ENCODE peak calls at places on chromosomes 5 and 9, in eight cellular contexts. I is NT2/D1; H is effector memory CD4-positive, alpha-beta T cell; A is GM23248; N is upper lobe of right lung; Z is fibroblast of lung; E is naive thymus-derived CD4-positive, alpha-beta T cell; M is IMR-90. V is an unnamed sample.

GRCh38 chr5:169801324-169801777 is 164.3 kb downstream of the DOCK2 start:
- DNase-seq in I (no peak), H (no peak), A (peak; percentile 88), N (no peak), Z (peak; percentile 36), E (no peak), M (peak; percentile 70), V (no peak)

GRCh38 chr5:177109810-177110209 is 23.1 kb downstream of the FGFR4 start:
- DNase-seq in I (no peak), H (no peak), A (no peak), N (no peak), Z (no peak), E (no peak), M (no peak), V (no peak)

GRCh38 chr5:10633271-10634049 is 69.6 kb downstream of the ANKRD33B start:
- DNase-seq in I (no peak), H (peak; percentile 25), A (no peak), N (peak; percentile 40), Z (no peak), E (peak; percentile 25), M (no peak), V (no peak)

GRCh38 chr5:100590867-100591266 is 55.7 kb downstream of the FAM174A start:
- DNase-seq in I (no peak), H (no peak), A (no peak), N (no peak), Z (no peak), E (no peak), M (no peak), V (no peak)

GRCh38 chr5:138160706-138161105 is 17.7 kb downstream of the BRD8 start:
- DNase-seq in I (no peak), H (no peak), A (no peak), N (no peak), Z (no peak), E (no peak), M (no peak), V (no peak)

GRCh38 chr9:126558051-126558665 is 55.6 kb upstream of the LMX1B start:
- DNase-seq in I (peak; percentile 63), H (peak; percentile 53), A (peak; percentile 47), N (peak; percentile 77), Z (peak; percentile 41), E (peak; percentile 46), M (peak; percentile 22), V (no peak)

GRCh38 chr9:10946676-10947410 is 334.0 kb upstream of the PTPRD start:
- DNase-seq in I (no peak), H (no peak), A (no peak), N (no peak), Z (no peak), E (no peak), M (no peak), V (no peak)

GRCh38 chr5:6827815-6828214 is 114.6 kb downstream of the TENT4A start:
- DNase-seq in I (no peak), H (peak; percentile 21), A (no peak), N (no peak), Z (no peak), E (peak; percentile 26), M (no peak), V (no peak)

GRCh38 chr9:114034663-114035062 is 43.4 kb downstream of the AMBP start:
- DNase-seq in I (no peak), H (no peak), A (no peak), N (no peak), Z (no peak), E (no peak), M (no peak), V (no peak)

GRCh38 chr5:10564838-10565784 is 1.2 kb downstream of the ANKRD33B start:
- DNase-seq in I (no peak), H (no peak), A (peak; percentile 47), N (peak; percentile 71), Z (no peak), E (no peak), M (no peak), V (no peak)

GRCh38 chr5:162721125-162721524 is 653.6 kb downstream of the GABRG2 start:
- DNase-seq in I (no peak), H (no peak), A (no peak), N (no peak), Z (no peak), E (no peak), M (no peak), V (no peak)

GRCh38 chr5:142946547-142947426 is 176.6 kb downstream of the ARHGAP26 start:
- DNase-seq in I (no peak), H (no peak), A (no peak), N (no peak), Z (no peak), E (no peak), M (no peak), V (no peak)

GRCh38 chr9:109012876-109013677 is at the start of gene CTNNAL1:
- DNase-seq in I (peak; percentile 86), H (peak; percentile 87), A (peak; percentile 94), N (peak; percentile 97), Z (peak; percentile 85), E (peak; percentile 86), M (peak; percentile 81), V (peak; percentile 50)

GRCh38 chr9:124593080-124594058 is 86.2 kb upstream of the NR5A1 start:
- DNase-seq in I (peak; percentile 82), H (no peak), A (peak; percentile 30), N (no peak), Z (no peak), E (no peak), M (peak; percentile 12), V (no peak)

GRCh38 chr5:53167836-53168235 is 58.3 kb upstream of the MOCS2 start:
- DNase-seq in I (no peak), H (no peak), A (peak; percentile 30), N (no peak), Z (peak; percentile 76), E (no peak), M (peak; percentile 39), V (no peak)

GRCh38 chr9:93096131-93096802 is at the start of gene CARD19:
- DNase-seq in I (no peak), H (peak; percentile 58), A (peak; percentile 73), N (peak; percentile 87), Z (peak; percentile 35), E (peak; percentile 64), M (peak; percentile 12), V (no peak)

GRCh38 chr5:134427540-134428041 is 15.9 kb upstream of the CDKN2AIPNL start:
- DNase-seq in I (peak; percentile 87), H (no peak), A (no peak), N (no peak), Z (no peak), E (no peak), M (no peak), V (no peak)

GRCh38 chr5:62718368-62718767 is 139.7 kb downstream of the LRRC70 start:
- DNase-seq in I (peak; percentile 36), H (no peak), A (no peak), N (no peak), Z (no peak), E (no peak), M (no peak), V (no peak)

GRCh38 chr5:135242496-135243193 is 156.4 kb downstream of the MACROH2A1 start:
- DNase-seq in I (no peak), H (no peak), A (peak; percentile 77), N (peak; percentile 30), Z (peak; percentile 48), E (no peak), M (peak; percentile 34), V (no peak)

GRCh38 chr9:95772320-95773060 is 103.0 kb upstream of the ERCC6L2 start:
- DNase-seq in I (peak; percentile 66), H (no peak), A (peak; percentile 65), N (no peak), Z (peak; percentile 94), E (no peak), M (peak; percentile 65), V (no peak)

GRCh38 chr5:173919443-173919842 is 31.3 kb downstream of the CPEB4 start:
- DNase-seq in I (no peak), H (no peak), A (peak; percentile 49), N (no peak), Z (no peak), E (no peak), M (peak; percentile 47), V (peak; percentile 49)

DNA sequence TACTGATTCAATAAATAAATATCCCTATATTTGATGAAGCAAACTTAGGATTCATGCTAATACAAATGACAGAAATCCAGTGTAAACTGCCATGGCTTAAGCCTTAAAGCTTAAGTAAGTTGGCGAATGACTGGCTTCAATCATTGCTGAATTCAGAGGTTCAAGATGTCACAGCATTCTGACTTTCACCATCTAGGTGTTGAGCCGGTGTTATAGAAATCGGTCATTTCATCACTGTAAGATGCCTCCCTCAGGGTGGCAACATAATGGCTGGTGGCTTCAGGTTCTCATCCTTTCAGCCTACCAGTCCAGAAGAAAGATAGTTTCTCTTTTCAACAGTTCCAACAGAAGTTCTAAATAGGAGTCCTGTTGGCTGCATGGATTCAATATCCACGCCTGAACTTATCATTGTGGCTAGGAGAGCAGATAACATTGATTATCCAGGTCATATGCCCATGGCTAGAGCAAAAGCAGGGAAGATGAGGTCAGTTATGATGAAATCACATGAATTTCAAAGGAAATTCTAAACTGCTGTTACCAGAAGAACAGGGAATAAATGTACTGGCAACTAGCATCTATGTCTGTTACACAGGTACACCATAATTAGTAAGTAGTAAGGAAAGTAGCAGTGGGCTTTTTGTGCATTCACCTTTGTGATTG is 364.3 kb downstream of the ARRDC3 start:
- DNase-seq in I (no peak), H (no peak), A (no peak), N (no peak), Z (peak; percentile 24), E (no peak), M (no peak), V (no peak)
- H3K4me1 ChIP-seq in I (no peaks in the 10 kb centered on the region), H (no peaks in the 10 kb centered on the region), A (no peaks in the 10 kb centered on the region), N (peaks cover 7% of the 10 kb centered on the region), Z (no peaks in the 10 kb centered on the region), E (no peaks in the 10 kb centered on the region), M (peaks cover 5% of the 10 kb centered on the region), V (peaks cover 7% of the 10 kb centered on the region)

GRCh38 chr9:103399535-103399934 is 404.4 kb downstream of the CYLC2 start:
- DNase-seq in I (no peak), H (no peak), A (no peak), N (no peak), Z (no peak), E (no peak), M (no peak), V (no peak)
- H3K4me1 ChIP-seq in I (no peaks in the 10 kb centered on the region), H (no peaks in the 10 kb centered on the region), A (no peaks in the 10 kb centered on the region), N (no peaks in the 10 kb centered on the region), Z (no peaks in the 10 kb centered on the region), E (no peaks in the 10 kb centered on the region), M (no peaks in the 10 kb centered on the region), V (no peaks in the 10 kb centered on the region)

DNA sequence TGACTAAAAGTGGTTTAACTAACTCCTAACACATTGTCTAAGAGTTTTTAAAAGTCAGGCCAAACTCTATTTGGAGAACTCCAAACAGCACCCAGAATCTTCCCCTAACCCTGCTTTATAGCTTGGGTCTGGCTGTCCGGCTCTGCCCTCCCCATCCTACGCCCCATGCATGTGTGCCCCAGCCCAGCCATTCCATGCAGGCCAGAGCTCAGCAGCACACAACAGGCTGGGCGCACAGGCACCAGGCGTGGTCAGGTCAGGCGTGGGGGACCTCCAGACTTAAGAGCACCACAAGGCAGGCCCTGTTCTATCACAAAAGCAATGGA is 31.1 kb downstream of the SHB start:
- DNase-seq in I (no peak), H (no peak), A (no peak), N (no peak), Z (no peak), E (no peak), M (no peak), V (no peak)
- H3K4me1 ChIP-seq in I (peaks cover 45% of the 10 kb centered on the region), H (no peaks in the 10 kb centered on the region), A (peaks cover 51% of the 10 kb centered on the region), N (peaks cover 42% of the 10 kb centered on the region), Z (peaks cover 40% of the 10 kb centered on the region), E (no peaks in the 10 kb centered on the region), M (peaks cover 50% of the 10 kb centered on the region), V (peaks cover 40% of the 10 kb centered on the region)

DNA sequence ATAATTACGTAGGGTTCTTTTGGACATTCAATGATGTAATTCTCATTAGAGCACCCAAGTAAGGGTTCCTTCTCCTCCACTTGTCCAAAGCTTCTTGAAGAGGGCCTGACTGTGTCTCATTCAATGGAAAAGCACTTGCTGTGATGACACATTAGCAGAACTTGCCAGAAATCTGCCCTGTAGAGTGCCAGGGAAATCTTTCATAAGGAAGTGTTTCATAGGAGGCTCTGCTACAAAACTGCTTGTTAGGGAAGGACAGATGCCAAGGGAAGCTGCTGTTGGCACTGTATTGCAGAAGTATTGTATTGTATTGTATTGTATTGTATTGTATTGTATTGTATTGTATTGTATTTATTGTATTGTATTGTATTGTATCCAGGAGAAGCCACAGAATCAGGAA is 45.5 kb upstream of the MPDZ start:
- DNase-seq in I (no peak), H (no peak), A (peak; percentile 60), N (no peak), Z (no peak), E (no peak), M (no peak), V (peak; percentile 7)
- H3K4me1 ChIP-seq in I (no peaks in the 10 kb centered on the region), H (no peaks in the 10 kb centered on the region), A (no peaks in the 10 kb centered on the region), N (no peaks in the 10 kb centered on the region), Z (no peaks in the 10 kb centered on the region), E (no peaks in the 10 kb centered on the region), M (no peaks in the 10 kb centered on the region), V (no peaks in the 10 kb centered on the region)